ENCODE peak calls at places on chromosomes 16 and 17, in six cellular contexts. One of them, this sample, is unnamed.

GRCh38 chr17:47955497-47956461 is 1.9 kb downstream of the PRR15L start:
- DNase-seq in cardiac muscle cell: no peak
- DNase-seq in B cell: no peak
- DNase-seq in heart right ventricle: no peak
- DNase-seq in CD4-positive, alpha-beta T cell: no peak
- DNase-seq in IMR-90: no peak
- DNase-seq in this sample: no peak

GRCh38 chr17:43125967-43126910 is 1.1 kb upstream of the BRCA1 start:
- DNase-seq in cardiac muscle cell: no peak
- DNase-seq in heart right ventricle: no peak
- DNase-seq in CD4-positive, alpha-beta T cell: no peak
- DNase-seq in IMR-90: no peak
- DNase-seq in B cell: no peak
- DNase-seq in this sample: no peak

GRCh38 chr16:78434401-78434800 is 334.9 kb downstream of the WWOX start:
- DNase-seq in CD4-positive, alpha-beta T cell: no peak
- DNase-seq in B cell: no peak
- DNase-seq in IMR-90: no peak
- DNase-seq in heart right ventricle: no peak
- DNase-seq in cardiac muscle cell: no peak
- DNase-seq in this sample: no peak

GRCh38 chr17:27596106-27596505 is 34.9 kb upstream of the LGALS9 start:
- DNase-seq in cardiac muscle cell: peak
- DNase-seq in IMR-90: peak
- DNase-seq in CD4-positive, alpha-beta T cell: no peak
- DNase-seq in B cell: no peak
- DNase-seq in heart right ventricle: no peak
- DNase-seq in this sample: no peak

GRCh38 chr16:10130482-10130996 is 51.7 kb downstream of the GRIN2A start:
- DNase-seq in cardiac muscle cell: no peak
- DNase-seq in IMR-90: no peak
- DNase-seq in heart right ventricle: no peak
- DNase-seq in CD4-positive, alpha-beta T cell: no peak
- DNase-seq in B cell: no peak
- DNase-seq in this sample: no peak

GRCh38 chr17:78817123-78817522 is 23.5 kb downstream of the USP36 start:
- DNase-seq in B cell: no peak
- DNase-seq in CD4-positive, alpha-beta T cell: peak
- DNase-seq in cardiac muscle cell: no peak
- DNase-seq in IMR-90: no peak
- DNase-seq in heart right ventricle: no peak
- DNase-seq in this sample: no peak

GRCh38 chr16:49345829-49346228 is 27.8 kb upstream of the C16orf78 start:
- DNase-seq in IMR-90: no peak
- DNase-seq in heart right ventricle: no peak
- DNase-seq in cardiac muscle cell: peak
- DNase-seq in CD4-positive, alpha-beta T cell: no peak
- DNase-seq in B cell: no peak
- DNase-seq in this sample: no peak

GRCh38 chr16:67278773-67279295 is 498 bp upstream of the PLEKHG4 start:
- DNase-seq in CD4-positive, alpha-beta T cell: peak
- DNase-seq in cardiac muscle cell: no peak
- DNase-seq in B cell: no peak
- DNase-seq in heart right ventricle: no peak
- DNase-seq in IMR-90: no peak
- DNase-seq in this sample: no peak

GRCh38 chr17:57355090-57355859 is 99.0 kb downstream of the MSI2 start:
- DNase-seq in heart right ventricle: no peak
- DNase-seq in cardiac muscle cell: no peak
- DNase-seq in IMR-90: no peak
- DNase-seq in CD4-positive, alpha-beta T cell: no peak
- DNase-seq in B cell: no peak
- DNase-seq in this sample: no peak

GRCh38 chr17:46771601-46772012 is 46.9 kb downstream of the WNT3 start:
- DNase-seq in cardiac muscle cell: peak
- DNase-seq in IMR-90: no peak
- DNase-seq in heart right ventricle: peak
- DNase-seq in B cell: no peak
- DNase-seq in CD4-positive, alpha-beta T cell: no peak
- DNase-seq in this sample: no peak

GRCh38 chr16:22235839-22236745 is 30.0 kb downstream of the EEF2K start:
- DNase-seq in B cell: no peak
- DNase-seq in IMR-90: no peak
- DNase-seq in cardiac muscle cell: peak
- DNase-seq in heart right ventricle: no peak
- DNase-seq in CD4-positive, alpha-beta T cell: no peak
- DNase-seq in this sample: no peak

GRCh38 chr17:795721-796120 is 13.6 kb downstream of the MRM3 start:
- DNase-seq in cardiac muscle cell: no peak
- DNase-seq in B cell: no peak
- DNase-seq in CD4-positive, alpha-beta T cell: no peak
- DNase-seq in heart right ventricle: no peak
- DNase-seq in IMR-90: no peak
- DNase-seq in this sample: no peak

DNA sequence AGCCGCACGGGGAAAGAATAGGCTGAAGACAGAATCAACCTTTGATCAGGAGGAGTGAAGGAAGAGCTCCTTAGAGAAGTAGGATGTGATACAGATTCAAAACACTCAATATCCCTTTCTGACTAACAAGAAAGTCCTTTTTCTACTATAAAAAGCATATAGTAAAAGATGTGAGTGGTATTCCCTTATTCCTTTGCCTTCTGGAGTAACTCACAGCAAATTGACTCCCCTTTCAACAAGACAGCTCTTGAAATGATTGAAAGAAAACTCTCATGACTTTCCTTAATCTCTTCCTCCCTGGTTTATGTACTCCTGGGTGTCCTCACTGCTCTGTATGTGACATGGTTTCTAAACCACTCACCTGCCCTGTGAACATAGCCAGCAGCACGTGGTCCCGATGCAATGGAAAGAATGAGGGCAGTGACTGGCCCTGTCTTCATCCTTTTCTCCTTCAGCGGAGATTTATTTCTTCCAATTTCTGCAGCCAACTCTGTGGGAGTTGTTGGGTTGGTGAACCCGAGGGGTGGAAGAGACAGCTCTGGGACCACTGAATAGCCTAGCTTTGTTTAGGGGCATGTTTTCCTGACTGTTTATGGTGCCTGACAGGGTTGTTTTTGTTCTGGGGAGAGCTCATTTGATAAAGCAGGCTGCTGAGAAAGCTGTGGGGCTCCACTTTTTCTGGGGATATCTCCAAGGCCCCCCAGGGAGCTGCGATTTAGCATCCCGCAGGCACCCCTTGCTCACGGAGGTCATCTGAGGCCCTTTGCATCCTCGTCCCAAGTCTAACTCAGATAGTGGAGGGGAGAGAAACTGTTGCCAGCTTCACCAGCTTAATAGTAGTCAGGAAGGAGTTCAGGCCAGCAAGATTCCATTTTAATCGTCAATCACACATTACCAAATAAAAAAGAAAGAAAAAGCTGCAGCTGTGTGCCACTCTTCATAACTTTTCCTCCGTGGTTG is 46.7 kb downstream of the MAP2K6 start:
- DNase-seq in B cell: no peak
- DNase-seq in cardiac muscle cell: no peak
- DNase-seq in CD4-positive, alpha-beta T cell: no peak
- DNase-seq in IMR-90: no peak
- DNase-seq in heart right ventricle: no peak
- DNase-seq in this sample: no peak
- TF ChIP-seq CTCF in B cell: no peak
- TF ChIP-seq CTCF in cardiac muscle cell: no peak
- TF ChIP-seq CTCF in CD4-positive, alpha-beta T cell: no peak
- TF ChIP-seq CTCF in IMR-90: no peak
- TF ChIP-seq CTCF in heart right ventricle: no peak
- TF ChIP-seq CTCF in this sample: no peak

GRCh38 chr16:4409081-4409932 is 7.1 kb downstream of the CORO7 start:
- DNase-seq in CD4-positive, alpha-beta T cell: no peak
- DNase-seq in IMR-90: no peak
- DNase-seq in B cell: no peak
- DNase-seq in cardiac muscle cell: no peak
- DNase-seq in heart right ventricle: no peak
- DNase-seq in this sample: no peak
- TF ChIP-seq CTCF in CD4-positive, alpha-beta T cell: no peak
- TF ChIP-seq CTCF in IMR-90: no peak
- TF ChIP-seq CTCF in B cell: no peak
- TF ChIP-seq CTCF in cardiac muscle cell: no peak
- TF ChIP-seq CTCF in heart right ventricle: no peak
- TF ChIP-seq CTCF in this sample: no peak

DNA sequence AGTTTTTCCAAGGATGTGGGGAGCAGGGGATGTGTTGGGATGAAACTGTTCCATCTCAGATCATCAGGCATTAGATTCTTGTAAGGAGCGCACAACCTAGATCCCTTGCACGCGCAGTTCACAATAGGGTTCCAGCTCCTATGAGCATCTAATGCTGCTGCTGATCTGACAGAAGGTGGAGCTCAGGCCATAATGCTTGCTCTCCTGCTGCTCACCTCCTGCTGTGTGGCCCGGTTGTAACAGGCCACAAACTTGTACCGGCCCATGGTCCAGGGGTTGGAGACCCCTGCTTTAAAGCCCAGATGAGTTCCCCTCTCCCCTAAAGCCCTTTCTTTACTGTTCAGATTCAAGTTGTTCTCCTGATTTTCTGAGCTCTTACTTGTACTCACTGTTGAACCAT is 44.8 kb downstream of the RNF135 start:
- DNase-seq in cardiac muscle cell: no peak
- DNase-seq in heart right ventricle: no peak
- DNase-seq in IMR-90: no peak
- DNase-seq in CD4-positive, alpha-beta T cell: no peak
- DNase-seq in B cell: no peak
- DNase-seq in this sample: no peak
- TF ChIP-seq CTCF in cardiac muscle cell: no peak
- TF ChIP-seq CTCF in heart right ventricle: no peak
- TF ChIP-seq CTCF in IMR-90: no peak
- TF ChIP-seq CTCF in CD4-positive, alpha-beta T cell: no peak
- TF ChIP-seq CTCF in B cell: no peak
- TF ChIP-seq CTCF in this sample: no peak

DNA sequence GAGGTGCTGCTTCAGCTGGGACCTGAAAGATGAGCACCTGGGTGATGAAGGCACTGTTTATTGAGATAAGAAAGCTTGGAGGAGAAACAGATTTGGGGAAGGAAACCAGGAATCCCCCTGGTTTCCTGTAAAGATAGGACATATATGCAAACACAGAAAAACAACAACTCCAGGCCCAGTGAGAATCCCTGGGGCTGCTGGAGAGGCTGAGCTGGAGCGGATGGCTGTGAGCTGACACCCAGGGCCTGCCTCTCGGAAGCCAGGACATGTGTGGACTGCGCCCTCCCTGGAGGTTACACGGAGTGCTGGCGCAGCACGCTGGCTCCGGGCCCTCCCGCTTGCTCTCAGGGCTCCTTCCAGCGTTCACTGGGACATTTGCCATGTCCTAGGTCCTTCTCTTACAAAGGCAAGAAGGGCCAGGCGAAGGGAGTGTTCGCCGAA is 57.5 kb downstream of the CYB5B start:
- DNase-seq in IMR-90: peak
- DNase-seq in B cell: no peak
- DNase-seq in cardiac muscle cell: peak
- DNase-seq in heart right ventricle: peak
- DNase-seq in CD4-positive, alpha-beta T cell: no peak
- DNase-seq in this sample: peak
- TF ChIP-seq CTCF in IMR-90: no peak
- TF ChIP-seq CTCF in B cell: no peak
- TF ChIP-seq CTCF in cardiac muscle cell: peak
- TF ChIP-seq CTCF in heart right ventricle: peak
- TF ChIP-seq CTCF in CD4-positive, alpha-beta T cell: no peak
- TF ChIP-seq CTCF in this sample: peak

GRCh38 chr16:81592353-81592866 is 147.8 kb downstream of the CMIP start:
- DNase-seq in heart right ventricle: no peak
- DNase-seq in IMR-90: no peak
- DNase-seq in CD4-positive, alpha-beta T cell: no peak
- DNase-seq in cardiac muscle cell: no peak
- DNase-seq in B cell: no peak
- DNase-seq in this sample: no peak
- TF ChIP-seq CTCF in heart right ventricle: no peak
- TF ChIP-seq CTCF in IMR-90: no peak
- TF ChIP-seq CTCF in CD4-positive, alpha-beta T cell: no peak
- TF ChIP-seq CTCF in cardiac muscle cell: no peak
- TF ChIP-seq CTCF in B cell: no peak
- TF ChIP-seq CTCF in this sample: no peak

DNA sequence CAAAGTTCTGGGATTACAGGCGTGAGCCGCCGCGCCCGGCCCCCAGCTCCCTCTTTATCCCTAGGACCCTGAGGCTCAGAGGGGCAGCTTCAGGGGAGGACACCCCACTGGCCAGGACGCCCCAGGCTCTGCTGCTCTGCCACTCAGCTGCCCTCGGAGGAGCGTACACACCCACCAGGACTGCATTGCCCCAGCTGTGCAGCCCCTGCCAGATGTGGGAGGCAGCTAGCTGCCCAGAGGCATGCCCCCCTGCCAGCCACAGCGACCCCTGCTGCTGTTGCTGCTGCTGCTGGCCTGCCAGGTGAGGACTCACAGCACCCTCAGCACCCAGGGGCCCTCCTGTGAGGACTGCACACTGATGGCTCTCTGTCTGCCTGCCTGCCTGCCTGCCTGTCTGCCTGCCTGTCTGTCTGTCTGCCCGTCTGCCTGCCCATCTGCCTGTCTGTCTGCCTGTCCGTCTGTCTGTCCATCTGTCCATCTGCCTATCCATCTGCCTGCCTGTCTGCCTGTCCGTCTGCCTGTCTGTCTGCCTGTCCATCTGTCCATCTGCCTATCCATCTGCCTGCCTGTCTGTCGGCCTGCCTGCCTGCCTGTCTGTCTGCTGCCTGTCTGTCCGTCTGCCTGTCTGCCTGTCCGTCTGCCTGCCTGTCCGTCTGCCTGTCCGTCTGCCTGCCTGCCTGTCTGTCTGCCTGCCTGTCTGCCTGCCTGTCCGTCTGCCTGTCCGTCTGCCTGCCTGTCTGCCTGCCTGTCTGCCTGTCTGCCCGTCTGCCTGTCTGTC is 5.0 kb downstream of the GCGR start:
- DNase-seq in cardiac muscle cell: no peak
- DNase-seq in CD4-positive, alpha-beta T cell: no peak
- DNase-seq in heart right ventricle: no peak
- DNase-seq in B cell: no peak
- DNase-seq in IMR-90: no peak
- DNase-seq in this sample: no peak
- TF ChIP-seq CTCF in cardiac muscle cell: no peak
- TF ChIP-seq CTCF in CD4-positive, alpha-beta T cell: no peak
- TF ChIP-seq CTCF in heart right ventricle: no peak
- TF ChIP-seq CTCF in B cell: no peak
- TF ChIP-seq CTCF in IMR-90: no peak
- TF ChIP-seq CTCF in this sample: no peak

DNA sequence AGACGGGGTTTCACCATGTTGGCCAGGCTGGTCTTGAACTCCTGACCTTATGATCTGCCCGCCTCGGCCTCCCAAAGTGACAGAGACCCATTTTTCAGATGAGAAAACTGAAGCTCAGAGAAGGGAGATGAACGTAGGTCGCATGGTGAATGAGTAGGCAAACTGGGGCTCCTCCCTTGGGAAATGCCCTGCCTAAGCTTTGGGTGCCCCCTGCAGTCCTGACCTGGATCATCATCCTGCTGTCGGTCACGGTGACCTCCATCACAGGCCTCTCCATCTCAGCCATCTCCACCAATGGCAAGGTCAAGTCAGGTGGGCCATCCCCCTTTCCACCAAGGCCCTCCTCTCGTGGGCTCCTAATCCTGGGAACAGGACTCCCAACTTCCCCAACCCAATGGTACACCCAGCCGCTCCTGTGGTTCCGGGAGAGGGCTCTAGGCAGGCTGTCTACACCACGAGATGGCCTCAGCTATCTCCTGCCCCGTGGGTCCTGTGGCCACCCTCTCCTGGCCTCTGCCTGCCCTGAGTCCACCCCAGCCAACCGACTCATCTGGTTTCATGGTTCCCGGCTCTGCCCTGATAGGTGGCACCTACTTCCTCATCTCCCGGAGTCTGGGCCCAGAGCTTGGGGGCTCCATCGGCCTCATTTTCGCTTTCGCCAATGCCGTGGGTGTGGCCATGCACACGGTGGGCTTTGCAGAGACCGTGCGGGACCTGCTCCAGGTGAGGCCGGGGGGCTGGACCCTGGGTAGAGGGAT is 4.7 kb downstream of the SLC12A3 start:
- DNase-seq in CD4-positive, alpha-beta T cell: no peak
- DNase-seq in heart right ventricle: no peak
- DNase-seq in cardiac muscle cell: peak
- DNase-seq in IMR-90: no peak
- DNase-seq in B cell: no peak
- DNase-seq in this sample: no peak
- TF ChIP-seq CTCF in CD4-positive, alpha-beta T cell: no peak
- TF ChIP-seq CTCF in heart right ventricle: peak
- TF ChIP-seq CTCF in cardiac muscle cell: peak
- TF ChIP-seq CTCF in IMR-90: peak
- TF ChIP-seq CTCF in B cell: no peak
- TF ChIP-seq CTCF in this sample: no peak

This sample was measured in AG09319.